ENCODE peak calls at places on chromosome 20, in nine cellular contexts. E is activated T-cell treated with anti-CD3 and anti-CD28 coated beads for 1 hour, F is HT1080, Q is AG10803, J is fibroblast of mammary gland, W is Kasumi-1, S is NCI-H460, A is astrocyte of the spinal cord, I is RWPE1. X is an unnamed sample.

GRCh38 chr20:40689100-40689942 is at the start of gene MAFB:
- DNase-seq in A (peak; percentile 91), S (peak; percentile 37), W (no peak), I (peak; percentile 96), Q (peak; percentile 89), J (peak; percentile 82), F (peak; percentile 48), E (no peak), X (peak; percentile 97)

GRCh38 chr20:63381781-63382431 is 20.8 kb upstream of the CHRNA4 start:
- DNase-seq in W (peak; percentile 5), F (no peak), A (no peak), I (peak; percentile 68), Q (no peak), J (no peak), E (peak; percentile 17), S (no peak), X (peak; percentile 54)

GRCh38 chr20:4152696-4153235 is 137.4 kb upstream of the RNF24 start:
- DNase-seq in W (no peak), J (peak; percentile 63), F (no peak), S (no peak), A (peak; percentile 35), I (no peak), Q (peak; percentile 29), E (no peak), X (peak; percentile 22)

GRCh38 chr20:54468082-54468481 is 7.3 kb upstream of the DOK5 start:
- DNase-seq in F (no peak), S (no peak), A (no peak), I (no peak), E (no peak), W (no peak), J (no peak), Q (peak; percentile 8), X (no peak)

GRCh38 chr20:46108435-46108841 is 9.7 kb upstream of the CD40 start:
- DNase-seq in A (no peak), W (no peak), S (no peak), I (no peak), E (no peak), Q (no peak), J (no peak), F (no peak), X (no peak)

GRCh38 chr20:18048191-18048590 is 9.5 kb downstream of the OVOL2 start:
- DNase-seq in Q (no peak), E (no peak), S (no peak), I (no peak), W (peak; percentile 65), A (no peak), J (no peak), F (no peak), X (no peak)

GRCh38 chr20:38168791-38169589 is 3.9 kb upstream of the TGM2 start:
- DNase-seq in Q (no peak), I (peak; percentile 54), S (no peak), W (peak; percentile 47), J (no peak), F (peak; percentile 37), E (no peak), A (no peak), X (no peak)

GRCh38 chr20:48489656-48490055 is 338.1 kb downstream of the PREX1 start:
- DNase-seq in S (no peak), A (no peak), F (no peak), I (no peak), W (no peak), J (no peak), Q (no peak), E (no peak), X (no peak)

GRCh38 chr20:7399575-7399974 is 540.7 kb downstream of the HAO1 start:
- DNase-seq in F (no peak), S (no peak), W (no peak), J (no peak), I (no peak), Q (no peak), A (no peak), E (no peak), X (no peak)

GRCh38 chr20:21384308-21384892 is 12.9 kb downstream of the NKX2-4 start:
- DNase-seq in J (no peak), E (no peak), F (no peak), I (no peak), W (no peak), A (no peak), S (no peak), Q (no peak), X (no peak)

GRCh38 chr20:8532169-8532568 is 400.1 kb downstream of the PLCB1 start:
- DNase-seq in W (no peak), I (no peak), F (no peak), E (no peak), Q (no peak), A (no peak), S (no peak), J (no peak), X (no peak)

GRCh38 chr20:18133962-18134361 is 3.7 kb upstream of the KAT14 start:
- DNase-seq in F (no peak), W (no peak), Q (no peak), J (no peak), A (no peak), S (no peak), E (no peak), I (no peak), X (no peak)

GRCh38 chr20:60589624-60590023 is 631.4 kb downstream of the CDH26 start:
- DNase-seq in I (peak; percentile 59), J (peak; percentile 8), E (no peak), F (peak; percentile 10), Q (no peak), A (no peak), S (peak; percentile 5), W (peak; percentile 16), X (no peak)

GRCh38 chr20:37223053-37223452 is 38.6 kb downstream of the GHRH start:
- DNase-seq in I (peak; percentile 77), A (peak; percentile 83), E (no peak), S (no peak), Q (peak; percentile 93), F (peak; percentile 73), J (peak; percentile 95), W (peak; percentile 68), X (peak; percentile 94)

GRCh38 chr20:17505664-17506517 is 25.3 kb downstream of the BFSP1 start:
- DNase-seq in S (peak; percentile 33), Q (peak; percentile 10), F (no peak), E (no peak), W (no peak), A (peak; percentile 17), I (peak; percentile 91), J (peak; percentile 70), X (no peak)

GRCh38 chr20:8829232-8829631 is 239.7 kb upstream of the PLCB4 start:
- DNase-seq in I (no peak), A (no peak), E (no peak), S (no peak), F (no peak), J (peak; percentile 16), W (peak; percentile 2), Q (no peak), X (no peak)

GRCh38 chr20:12372557-12372956 is 454.9 kb downstream of the BTBD3 start:
- DNase-seq in S (no peak), J (no peak), W (no peak), Q (no peak), E (no peak), I (no peak), F (no peak), A (no peak), X (no peak)

GRCh38 chr20:1296117-1296610 is 30.1 kb downstream of the SNPH start:
- DNase-seq in W (no peak), J (no peak), A (no peak), S (no peak), E (no peak), F (no peak), I (no peak), Q (no peak), X (no peak)

GRCh38 chr20:64091762-64092161 is 7.6 kb upstream of the LKAAEAR1 start:
- DNase-seq in A (no peak), Q (no peak), S (no peak), F (no peak), W (no peak), E (no peak), J (no peak), I (no peak), X (no peak)

GRCh38 chr20:34037121-34037520 is 43.4 kb downstream of the RALY start:
- DNase-seq in I (no peak), J (no peak), E (peak; percentile 29), Q (no peak), F (no peak), W (no peak), S (no peak), A (no peak), X (no peak)

GRCh38 chr20:3246682-3247081 is 7.7 kb upstream of the SLC4A11 start:
- DNase-seq in A (no peak), J (no peak), F (no peak), W (no peak), I (no peak), S (no peak), Q (no peak), E (no peak), X (no peak)

GRCh38 chr20:1860446-1860845 is 34.8 kb upstream of the SIRPA start:
- DNase-seq in W (no peak), F (no peak), I (peak; percentile 63), E (no peak), S (no peak), Q (peak; percentile 85), J (peak; percentile 63), A (peak; percentile 42), X (peak; percentile 91)

GRCh38 chr20:35342154-35342769 is 50.0 kb upstream of the FAM83C start:
- DNase-seq in F (no peak), I (no peak), W (peak; percentile 37), S (no peak), J (peak; percentile 16), Q (no peak), E (no peak), A (peak; percentile 50), X (no peak)

GRCh38 chr20:31709939-31710338 is 12.7 kb downstream of the BCL2L1 start:
- DNase-seq in J (no peak), S (no peak), F (no peak), W (no peak), Q (no peak), A (no peak), I (no peak), E (no peak), X (no peak)

GRCh38 chr20:46251211-46251673 is 57.1 kb downstream of the CDH22 start:
- DNase-seq in E (no peak), J (no peak), F (no peak), A (no peak), S (no peak), I (no peak), Q (no peak), W (no peak), X (no peak)

GRCh38 chr20:25252686-25253421 is 5.0 kb downstream of the PYGB start:
- DNase-seq in E (no peak), A (no peak), Q (no peak), S (no peak), J (no peak), I (no peak), F (no peak), W (no peak), X (no peak)

GRCh38 chr20:45114465-45115385 is at the start of gene WFDC5:
- DNase-seq in A (no peak), E (no peak), I (peak; percentile 61), J (no peak), W (no peak), Q (no peak), S (no peak), F (no peak), X (no peak)

GRCh38 chr20:59597240-59597639 is 7.1 kb upstream of the PHACTR3 start:
- DNase-seq in I (no peak), A (no peak), Q (no peak), S (no peak), F (no peak), E (no peak), J (no peak), W (no peak), X (no peak)

GRCh38 chr20:49345538-49345937 is 67.7 kb upstream of the ZNFX1 start:
- DNase-seq in A (peak; percentile 35), S (peak; percentile 5), J (peak; percentile 47), Q (peak; percentile 93), I (peak; percentile 95), W (no peak), E (no peak), F (peak; percentile 48), X (peak; percentile 90)

GRCh38 chr20:20211274-20211987 is 156.5 kb upstream of the INSM1 start:
- DNase-seq in I (no peak), W (no peak), S (no peak), Q (peak; percentile 25), J (peak; percentile 9), A (peak; percentile 35), F (no peak), E (no peak), X (peak; percentile 60)

GRCh38 chr20:47768016-47768953 is 17.0 kb downstream of the SULF2 start:
- DNase-seq in W (no peak), Q (no peak), S (no peak), I (no peak), F (no peak), A (no peak), J (no peak), E (no peak), X (no peak)